ENCODE peak calls at places on chromosome 1, in nine cellular contexts. M, Q, W, G, X, N, O, Z and K are unnamed samples.
A peak's percentile ranks its signal among the peaks of the same experiment; 100 is the strongest.

GRCh38 chr1:22747735-22748073 is 37.1 kb downstream of the EPHB2 start:
- DNase-seq in W (no peak), X (no peak), Q (no peak), O (no peak), N (no peak), Z (no peak), G (no peak), M (no peak), K (no peak)

GRCh38 chr1:116544588-116545358 is 26.1 kb downstream of the CD58 start:
- DNase-seq in N (no peak), Q (no peak), W (no peak), G (peak; percentile 64), M (no peak), Z (no peak), O (no peak), X (no peak), K (no peak)

GRCh38 chr1:33852711-33853110 is 11.2 kb upstream of the HMGB4 start:
- DNase-seq in W (no peak), Z (no peak), X (no peak), M (no peak), Q (no peak), N (no peak), G (no peak), O (no peak), K (no peak)

GRCh38 chr1:8026976-8027747 is 1.1 kb upstream of the ERRFI1 start:
- DNase-seq in O (no peak), N (no peak), Z (peak; percentile 74), M (peak; percentile 73), W (peak; percentile 83), Q (no peak), G (no peak), X (no peak), K (no peak)

GRCh38 chr1:199399996-199400714 is 627.4 kb upstream of the NR5A2 start:
- DNase-seq in O (no peak), Q (no peak), G (peak; percentile 24), Z (no peak), M (no peak), W (no peak), X (no peak), N (no peak), K (no peak)

GRCh38 chr1:108719654-108720435 is 7.1 kb downstream of the FNDC7 start:
- DNase-seq in O (no peak), Z (peak; percentile 30), G (no peak), X (no peak), W (peak; percentile 78), N (peak; percentile 84), M (peak; percentile 95), Q (peak; percentile 88), K (no peak)

GRCh38 chr1:70411360-70411844 is 334 bp downstream of the CTH start:
- DNase-seq in X (no peak), Z (no peak), W (no peak), Q (peak; percentile 16), G (no peak), N (peak; percentile 25), O (no peak), M (no peak), K (peak; percentile 30)

GRCh38 chr1:226658538-226659125 is 80.5 kb downstream of the ITPKB start:
- DNase-seq in O (no peak), Q (no peak), Z (no peak), N (no peak), W (no peak), G (no peak), X (no peak), M (no peak), K (no peak)

GRCh38 chr1:18110968-18111367 is 3.4 kb downstream of the IGSF21 start:
- DNase-seq in G (no peak), M (no peak), X (no peak), Z (no peak), N (no peak), O (no peak), W (no peak), Q (no peak), K (no peak)

GRCh38 chr1:42456754-42457089 is 379 bp downstream of the PPCS start:
- DNase-seq in M (peak; percentile 25), G (peak; percentile 64), X (peak; percentile 18), N (peak; percentile 24), Q (peak; percentile 45), Z (peak; percentile 48), W (peak; percentile 65), O (no peak), K (peak; percentile 25)

GRCh38 chr1:61399192-61399591 is 316.8 kb downstream of the NFIA start:
- DNase-seq in X (no peak), Q (no peak), Z (no peak), W (no peak), O (no peak), N (no peak), G (no peak), M (no peak), K (no peak)

GRCh38 chr1:183744132-183744913 is 60.6 kb upstream of the RGL1 start:
- DNase-seq in Q (no peak), G (no peak), M (no peak), X (no peak), Z (no peak), W (no peak), N (no peak), O (no peak), K (no peak)
- TF ChIP-seq CTCF in Q (no peak), G (no peak), M (no peak), X (no peak), Z (no peak), W (no peak), N (no peak), O (no peak), K (no peak)

GRCh38 chr1:172821609-172822274 is 162.8 kb downstream of the FASLG start:
- DNase-seq in Q (no peak), M (peak; percentile 44), N (peak; percentile 40), X (peak; percentile 14), G (no peak), Z (no peak), W (peak; percentile 90), O (no peak), K (no peak)

GRCh38 chr1:172823534-172823933 is 164.6 kb downstream of the FASLG start:
- DNase-seq in N (peak; percentile 21), W (peak; percentile 39), O (no peak), M (peak; percentile 52), Z (no peak), G (no peak), X (no peak), Q (no peak), K (no peak)

GRCh38 chr1:172815740-172816139 is 156.8 kb downstream of the FASLG start:
- DNase-seq in G (no peak), O (no peak), N (no peak), Q (no peak), M (no peak), Z (no peak), W (no peak), X (no peak), K (no peak)

GRCh38 chr1:172820759-172821158 is 161.9 kb downstream of the FASLG start:
- DNase-seq in X (no peak), W (no peak), M (no peak), G (no peak), Z (no peak), O (no peak), N (peak; percentile 16), Q (no peak), K (no peak)

DNA sequence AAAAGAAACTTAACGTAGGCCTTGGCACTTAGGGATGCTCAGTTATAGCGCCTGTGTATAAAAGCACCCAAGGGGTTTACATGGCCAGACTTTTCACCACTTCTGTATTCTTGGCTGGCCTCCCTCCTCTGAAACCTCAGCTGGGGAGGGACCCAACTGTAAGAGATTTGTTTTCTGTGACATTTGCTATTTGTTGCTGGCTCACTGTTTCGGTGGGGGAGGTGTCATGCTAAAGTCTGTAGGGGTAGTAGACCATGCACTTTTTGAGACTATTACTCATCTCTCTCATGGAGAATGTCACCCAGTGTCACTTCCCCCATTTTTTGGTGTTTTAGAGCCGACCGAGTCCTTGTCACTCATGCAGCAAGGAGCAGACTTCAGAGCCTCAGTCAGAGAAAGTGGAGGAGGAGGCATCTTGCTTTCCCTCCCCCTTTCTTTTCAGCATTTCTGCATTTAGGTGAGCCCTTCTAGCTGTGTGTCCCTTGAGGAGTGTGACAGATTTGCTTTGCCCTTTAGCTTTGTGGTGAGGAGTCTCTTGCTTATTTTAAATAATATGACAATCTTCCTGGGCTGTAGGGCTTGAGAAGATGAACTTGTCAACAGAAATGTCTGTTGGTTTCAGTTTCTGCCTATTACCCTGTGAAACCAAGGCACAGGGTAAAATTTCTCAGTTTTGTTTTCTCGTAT is 160.1 kb downstream of the FASLG start:
- DNase-seq in Z (no peak), Q (no peak), G (peak; percentile 98), M (no peak), N (no peak), X (no peak), O (no peak), W (peak; percentile 53), K (no peak)
- TF ChIP-seq CTCF in Z (no peak), Q (no peak), G (no peak), M (no peak), N (no peak), X (no peak), O (no peak), W (no peak), K (no peak)

DNA sequence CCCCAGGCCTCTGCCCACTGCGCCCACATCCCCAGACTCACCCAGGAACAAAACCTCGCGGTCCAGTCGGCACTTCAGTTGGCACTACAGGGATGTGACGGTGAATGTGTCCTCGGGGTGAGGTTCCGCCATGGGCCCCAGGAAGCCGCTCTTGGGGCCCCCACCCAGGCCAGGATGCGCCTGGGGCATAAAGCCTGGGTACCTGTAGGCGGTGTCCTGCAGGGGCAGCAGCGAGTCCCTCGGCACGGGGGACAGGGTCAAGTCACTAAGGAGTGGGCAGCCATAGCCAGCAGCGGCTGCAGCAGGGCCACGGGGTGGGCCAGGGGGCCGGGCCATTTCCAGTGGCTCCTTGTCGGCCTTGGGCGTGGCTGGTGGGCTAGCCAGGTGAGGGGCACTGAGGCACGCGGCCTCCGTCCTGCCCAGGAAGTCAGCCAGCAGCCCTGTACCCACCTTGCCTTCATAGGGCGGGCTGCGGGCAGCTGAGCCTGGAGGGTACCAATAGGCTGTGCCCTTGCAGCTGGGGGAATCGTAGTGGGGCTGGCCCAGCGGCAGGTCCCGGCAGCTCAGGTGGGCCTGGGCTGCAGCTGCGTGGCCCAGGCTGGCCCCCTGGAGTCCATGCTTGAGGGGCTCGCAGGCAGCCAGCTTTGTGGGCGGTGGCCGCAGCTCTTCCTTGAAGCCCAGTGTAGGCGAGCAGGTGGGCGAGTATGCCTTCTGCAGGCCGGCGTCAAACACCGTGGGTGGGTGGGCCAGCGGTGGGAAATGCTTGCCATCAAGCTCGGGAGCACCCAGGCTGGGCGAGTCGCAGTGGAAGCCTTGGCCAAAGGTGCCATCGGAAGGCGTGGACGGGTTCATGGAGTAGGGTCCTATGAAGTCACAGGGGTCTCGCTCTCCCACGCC is 56.5 kb downstream of the AHDC1 start:
- DNase-seq in G (no peak), N (no peak), M (no peak), W (no peak), X (no peak), Q (no peak), Z (no peak), O (no peak), K (no peak)
- TF ChIP-seq CTCF in G (peak; percentile 15), N (peak; percentile 54), M (peak; percentile 43), W (no peak), X (no peak), Q (no peak), Z (no peak), O (peak; percentile 40), K (no peak)

DNA sequence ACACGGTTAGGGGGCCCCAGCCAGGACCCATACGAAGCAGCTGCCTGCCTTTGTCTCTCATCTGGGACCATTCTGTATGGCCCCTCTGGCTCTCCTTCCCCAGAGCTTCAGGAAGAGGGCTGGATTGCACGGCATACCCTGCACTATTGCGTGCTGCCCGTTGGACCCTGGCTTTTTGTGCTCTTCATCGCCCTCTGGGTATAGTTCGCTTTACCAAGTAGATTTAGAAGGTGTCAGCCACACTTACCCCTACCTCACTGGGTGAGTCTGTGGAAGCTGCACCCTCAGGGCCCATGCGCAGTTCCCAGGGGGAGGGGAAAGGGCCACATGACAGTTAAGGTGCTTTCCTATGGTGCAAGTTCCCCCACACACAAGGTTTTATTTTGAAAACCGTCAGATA is 7.2 kb downstream of the NAV1 start:
- DNase-seq in X (no peak), M (no peak), Z (peak; percentile 52), O (no peak), N (no peak), G (no peak), W (no peak), Q (no peak), K (no peak)
- TF ChIP-seq CTCF in X (no peak), M (peak; percentile 26), Z (peak; percentile 26), O (no peak), N (no peak), G (peak; percentile 28), W (no peak), Q (no peak), K (no peak)